ENCODE peak calls at places on chromosomes 13 and 19, in nine cellular contexts. C, Y, A, K, E, N, Q, W and J are unnamed samples.

GRCh38 chr19:920051-920857 is 3.1 kb downstream of the KISS1R start:
- DNase-seq in C (no peak), Y (peak), A (peak), K (no peak), E (no peak), N (no peak), Q (no peak), W (no peak), J (no peak)

GRCh38 chr19:24033962-24034342 is 53.0 kb upstream of the ZNF254 start:
- DNase-seq in C (peak), Y (peak), A (peak), K (peak), E (no peak), N (peak), Q (no peak), W (peak), J (peak)

GRCh38 chr13:31540316-31540715 is 199.0 kb upstream of the RXFP2 start:
- DNase-seq in C (no peak), Y (no peak), A (no peak), K (no peak), E (no peak), N (no peak), Q (no peak), W (peak), J (no peak)

GRCh38 chr19:13132471-13133166 is 14.6 kb downstream of the NACC1 start:
- DNase-seq in C (no peak), Y (peak), A (peak), K (peak), E (no peak), N (no peak), Q (no peak), W (no peak), J (peak)

GRCh38 chr13:73057284-73058025 is 1.4 kb upstream of the KLF5 start:
- DNase-seq in C (no peak), Y (no peak), A (no peak), K (no peak), E (no peak), N (no peak), Q (no peak), W (peak), J (no peak)

GRCh38 chr13:19836472-19836871 is 27.0 kb downstream of the ZMYM5 start:
- DNase-seq in C (no peak), Y (no peak), A (no peak), K (peak), E (no peak), N (no peak), Q (no peak), W (no peak), J (peak)

GRCh38 chr13:113641426-113641825 is 16.6 kb downstream of the ATP4B start:
- DNase-seq in C (no peak), Y (no peak), A (no peak), K (no peak), E (no peak), N (no peak), Q (no peak), W (no peak), J (no peak)

GRCh38 chr13:83450586-83450985 is 431.7 kb downstream of the SLITRK1 start:
- DNase-seq in C (no peak), Y (no peak), A (no peak), K (no peak), E (no peak), N (no peak), Q (no peak), W (no peak), J (peak)

GRCh38 chr13:47372742-47373141 is 475.9 kb upstream of the HTR2A start:
- DNase-seq in C (no peak), Y (no peak), A (no peak), K (peak), E (no peak), N (no peak), Q (no peak), W (no peak), J (no peak)

GRCh38 chr19:31126236-31126635 is 223.0 kb downstream of the TSHZ3 start:
- DNase-seq in C (no peak), Y (no peak), A (no peak), K (peak), E (no peak), N (no peak), Q (no peak), W (no peak), J (no peak)

GRCh38 chr19:3979674-3980352 is 5.5 kb downstream of the EEF2 start:
- DNase-seq in C (no peak), Y (no peak), A (no peak), K (no peak), E (no peak), N (no peak), Q (no peak), W (no peak), J (no peak)

GRCh38 chr19:51566489-51567100 is 4.5 kb upstream of the ZNF175 start:
- DNase-seq in C (no peak), Y (no peak), A (no peak), K (no peak), E (no peak), N (no peak), Q (no peak), W (no peak), J (no peak)

GRCh38 chr19:38221919-38222828 is 1.8 kb downstream of the DPF1 start:
- DNase-seq in C (no peak), Y (no peak), A (no peak), K (no peak), E (no peak), N (no peak), Q (no peak), W (no peak), J (no peak)

GRCh38 chr13:99686944-99687382 is 185.7 kb downstream of the TM9SF2 start:
- DNase-seq in C (no peak), Y (no peak), A (no peak), K (no peak), E (no peak), N (no peak), Q (no peak), W (no peak), J (no peak)

GRCh38 chr19:18461471-18461870 is 23.5 kb upstream of the ISYNA1 start:
- DNase-seq in C (no peak), Y (no peak), A (no peak), K (no peak), E (no peak), N (no peak), Q (no peak), W (no peak), J (no peak)

GRCh38 chr13:101150998-101151397 is 265.3 kb downstream of the NALCN start:
- DNase-seq in C (no peak), Y (no peak), A (no peak), K (peak), E (no peak), N (peak), Q (no peak), W (no peak), J (peak)

GRCh38 chr13:85631801-85632200 is 167.4 kb downstream of the SLITRK6 start:
- DNase-seq in C (no peak), Y (no peak), A (no peak), K (no peak), E (no peak), N (no peak), Q (no peak), W (no peak), J (no peak)

GRCh38 chr19:43739836-43740235 is 14.9 kb downstream of the SMG9 start:
- DNase-seq in C (no peak), Y (no peak), A (no peak), K (no peak), E (no peak), N (no peak), Q (no peak), W (peak), J (no peak)

GRCh38 chr19:3465552-3465951 is 14.8 kb downstream of the SMIM24 start:
- DNase-seq in C (no peak), Y (no peak), A (no peak), K (no peak), E (no peak), N (no peak), Q (no peak), W (no peak), J (no peak)

GRCh38 chr19:55384576-55385235 is 614 bp upstream of the TMEM238 start:
- DNase-seq in C (no peak), Y (peak), A (no peak), K (no peak), E (no peak), N (peak), Q (no peak), W (peak), J (no peak)

GRCh38 chr13:30859326-30859725 is 46.7 kb upstream of the MEDAG start:
- DNase-seq in C (no peak), Y (no peak), A (no peak), K (peak), E (no peak), N (no peak), Q (no peak), W (peak), J (no peak)

GRCh38 chr13:112756967-112757758 is 67.3 kb downstream of the ATP11A start:
- DNase-seq in C (no peak), Y (no peak), A (no peak), K (peak), E (no peak), N (peak), Q (no peak), W (no peak), J (no peak)

GRCh38 chr19:9566729-9567128 is 17.6 kb downstream of the ZNF121 start:
- DNase-seq in C (no peak), Y (no peak), A (no peak), K (peak), E (no peak), N (no peak), Q (no peak), W (no peak), J (no peak)

GRCh38 chr13:20342326-20342725 is 110.2 kb upstream of the GJB6 start:
- DNase-seq in C (no peak), Y (no peak), A (no peak), K (no peak), E (no peak), N (no peak), Q (no peak), W (no peak), J (no peak)

GRCh38 chr13:106488075-106488474 is 47.4 kb downstream of the EFNB2 start:
- DNase-seq in C (no peak), Y (no peak), A (no peak), K (no peak), E (no peak), N (no peak), Q (no peak), W (no peak), J (no peak)

GRCh38 chr13:40777166-40777956 is 6.4 kb upstream of the MRPS31 start:
- DNase-seq in C (no peak), Y (no peak), A (no peak), K (peak), E (peak), N (peak), Q (no peak), W (peak), J (peak)

GRCh38 chr13:74250738-74251190 is 116.6 kb upstream of the KLF12 start:
- DNase-seq in C (no peak), Y (no peak), A (no peak), K (peak), E (no peak), N (no peak), Q (no peak), W (no peak), J (peak)

GRCh38 chr19:46596008-46596407 is 5.1 kb upstream of the CALM3 start:
- DNase-seq in C (no peak), Y (no peak), A (no peak), K (no peak), E (no peak), N (no peak), Q (no peak), W (no peak), J (no peak)

GRCh38 chr13:20475927-20476691 is 49.5 kb downstream of the CRYL1 start:
- DNase-seq in C (no peak), Y (peak), A (peak), K (peak), E (no peak), N (no peak), Q (no peak), W (no peak), J (no peak)

GRCh38 chr13:39876258-39876657 is 220.8 kb downstream of the COG6 start:
- DNase-seq in C (no peak), Y (no peak), A (no peak), K (peak), E (no peak), N (no peak), Q (peak), W (no peak), J (peak)

GRCh38 chr13:40786568-40786996 is 2.8 kb upstream of the SLC25A15 start:
- DNase-seq in C (no peak), Y (no peak), A (no peak), K (peak), E (no peak), N (no peak), Q (no peak), W (no peak), J (peak)

GRCh38 chr19:39823693-39824092 is 10.3 kb downstream of the DYRK1B start:
- DNase-seq in C (no peak), Y (no peak), A (no peak), K (no peak), E (no peak), N (no peak), Q (no peak), W (no peak), J (no peak)

GRCh38 chr19:36245210-36246005 is 30.5 kb downstream of the ZNF146 start:
- DNase-seq in C (no peak), Y (no peak), A (no peak), K (no peak), E (no peak), N (peak), Q (no peak), W (no peak), J (no peak)

GRCh38 chr19:38848299-38849146 is 1.3 kb downstream of the HNRNPL start:
- DNase-seq in C (no peak), Y (no peak), A (no peak), K (no peak), E (no peak), N (no peak), Q (no peak), W (peak), J (no peak)

GRCh38 chr13:94968040-94968756 is 255.9 kb upstream of the SOX21 start:
- DNase-seq in C (no peak), Y (peak), A (no peak), K (peak), E (no peak), N (peak), Q (no peak), W (no peak), J (no peak)

GRCh38 chr19:1503089-1503924 is 9.5 kb downstream of the ADAMTSL5 start:
- DNase-seq in C (no peak), Y (peak), A (peak), K (no peak), E (peak), N (peak), Q (no peak), W (no peak), J (peak)

GRCh38 chr19:48638831-48639381 is 1.7 kb upstream of the DBP start:
- DNase-seq in C (no peak), Y (no peak), A (no peak), K (no peak), E (no peak), N (no peak), Q (no peak), W (no peak), J (no peak)